ENCODE peak calls at places on chromosomes 12 and 14, in six cellular contexts. One of them, this sample, is unnamed.

GRCh38 chr14:56351861-56352260 is 227.7 kb upstream of the TMEM260 start:
- DNase-seq in psoas muscle: no peak
- DNase-seq in GM12865: no peak
- DNase-seq in BJ: peak
- DNase-seq in CD8-positive, alpha-beta T cell: no peak
- DNase-seq in body of pancreas: no peak
- DNase-seq in this sample: no peak

GRCh38 chr14:88323086-88323519 is at the start of gene KCNK10:
- DNase-seq in psoas muscle: no peak
- DNase-seq in GM12865: peak
- DNase-seq in BJ: no peak
- DNase-seq in CD8-positive, alpha-beta T cell: no peak
- DNase-seq in body of pancreas: no peak
- DNase-seq in this sample: no peak

GRCh38 chr14:94542111-94542810 is 19.0 kb upstream of the SERPINA4 start:
- DNase-seq in psoas muscle: no peak
- DNase-seq in GM12865: peak
- DNase-seq in BJ: no peak
- DNase-seq in CD8-positive, alpha-beta T cell: no peak
- DNase-seq in body of pancreas: no peak
- DNase-seq in this sample: no peak

GRCh38 chr12:54017027-54017788 is 8.4 kb downstream of the HOXC8 start:
- DNase-seq in psoas muscle: peak
- DNase-seq in GM12865: no peak
- DNase-seq in BJ: no peak
- DNase-seq in CD8-positive, alpha-beta T cell: no peak
- DNase-seq in body of pancreas: no peak
- DNase-seq in this sample: no peak

GRCh38 chr12:52005218-52005902 is 1.4 kb upstream of the TAMALIN start:
- DNase-seq in psoas muscle: no peak
- DNase-seq in GM12865: no peak
- DNase-seq in BJ: no peak
- DNase-seq in CD8-positive, alpha-beta T cell: no peak
- DNase-seq in body of pancreas: no peak
- DNase-seq in this sample: no peak

GRCh38 chr14:42624980-42625761 is 1018.5 kb downstream of the LRFN5 start:
- DNase-seq in psoas muscle: no peak
- DNase-seq in GM12865: no peak
- DNase-seq in BJ: no peak
- DNase-seq in CD8-positive, alpha-beta T cell: no peak
- DNase-seq in body of pancreas: no peak
- DNase-seq in this sample: no peak

GRCh38 chr12:111404362-111405148 is 1.2 kb upstream of the SH2B3 start:
- DNase-seq in psoas muscle: no peak
- DNase-seq in GM12865: peak
- DNase-seq in BJ: no peak
- DNase-seq in CD8-positive, alpha-beta T cell: no peak
- DNase-seq in body of pancreas: peak
- DNase-seq in this sample: no peak

GRCh38 chr12:53995311-53996187 is 4.4 kb upstream of the HOXC9 start:
- DNase-seq in psoas muscle: peak
- DNase-seq in GM12865: no peak
- DNase-seq in BJ: no peak
- DNase-seq in CD8-positive, alpha-beta T cell: no peak
- DNase-seq in body of pancreas: peak
- DNase-seq in this sample: no peak

GRCh38 chr14:23056956-23057756 is at the start of gene CDH24:
- DNase-seq in psoas muscle: peak
- DNase-seq in GM12865: peak
- DNase-seq in BJ: no peak
- DNase-seq in CD8-positive, alpha-beta T cell: peak
- DNase-seq in body of pancreas: peak
- DNase-seq in this sample: peak

GRCh38 chr12:13362260-13362841 is 165.8 kb downstream of the EMP1 start:
- DNase-seq in psoas muscle: peak
- DNase-seq in GM12865: peak
- DNase-seq in BJ: no peak
- DNase-seq in CD8-positive, alpha-beta T cell: peak
- DNase-seq in body of pancreas: peak
- DNase-seq in this sample: no peak

GRCh38 chr14:61923348-61923747 is 161.1 kb downstream of the SNAPC1 start:
- DNase-seq in psoas muscle: no peak
- DNase-seq in GM12865: no peak
- DNase-seq in BJ: no peak
- DNase-seq in CD8-positive, alpha-beta T cell: no peak
- DNase-seq in body of pancreas: peak
- DNase-seq in this sample: no peak

GRCh38 chr12:2764398-2764797 is 30.4 kb upstream of the FKBP4 start:
- DNase-seq in psoas muscle: no peak
- DNase-seq in GM12865: no peak
- DNase-seq in BJ: no peak
- DNase-seq in CD8-positive, alpha-beta T cell: no peak
- DNase-seq in body of pancreas: peak
- DNase-seq in this sample: no peak

GRCh38 chr14:45201908-45202307 is 51.1 kb downstream of the MIS18BP1 start:
- DNase-seq in psoas muscle: no peak
- DNase-seq in GM12865: peak
- DNase-seq in BJ: no peak
- DNase-seq in CD8-positive, alpha-beta T cell: peak
- DNase-seq in body of pancreas: no peak
- DNase-seq in this sample: peak

GRCh38 chr14:97779140-97779539 is 982.0 kb downstream of the VRK1 start:
- DNase-seq in psoas muscle: no peak
- DNase-seq in GM12865: peak
- DNase-seq in BJ: no peak
- DNase-seq in CD8-positive, alpha-beta T cell: no peak
- DNase-seq in body of pancreas: no peak
- DNase-seq in this sample: no peak

DNA sequence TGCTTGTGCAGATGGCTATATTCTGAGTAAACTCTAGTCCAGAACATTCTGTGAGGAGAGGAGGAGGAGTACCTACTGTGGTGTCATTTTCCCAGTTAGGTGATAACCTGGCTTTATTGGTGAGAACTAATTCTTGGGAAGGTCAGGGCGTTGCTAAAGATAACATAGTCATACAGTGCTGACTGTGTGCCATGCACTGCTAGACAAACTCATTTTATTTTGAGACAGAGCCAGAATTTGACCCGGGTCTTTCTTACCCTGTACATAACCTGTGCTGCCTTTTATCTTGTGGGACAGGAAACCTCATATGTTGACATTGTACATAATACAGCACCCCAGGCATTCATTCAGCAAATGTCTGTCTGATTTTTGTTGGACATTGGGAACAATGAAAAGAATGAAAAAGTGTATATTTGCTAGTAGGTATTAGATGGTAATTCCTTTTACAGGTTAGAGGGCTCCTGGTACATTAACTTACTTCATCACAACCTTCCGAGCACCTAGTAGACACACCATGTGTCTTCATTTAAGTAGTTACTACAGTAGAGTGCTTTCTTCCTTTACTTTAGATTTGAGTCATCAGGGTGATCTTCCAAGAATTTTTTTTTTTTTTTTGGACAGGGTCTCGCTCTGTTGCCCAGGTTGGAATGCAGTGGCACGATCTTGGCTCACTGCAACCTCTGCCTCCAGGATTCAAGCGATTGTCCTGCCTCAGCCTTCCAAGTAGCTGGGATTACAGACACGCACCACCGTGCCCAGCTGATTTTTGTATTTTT is 79.9 kb upstream of the TRAF3 start:
- DNase-seq in psoas muscle: no peak
- DNase-seq in GM12865: peak
- DNase-seq in BJ: no peak
- DNase-seq in CD8-positive, alpha-beta T cell: no peak
- DNase-seq in body of pancreas: no peak
- DNase-seq in this sample: no peak
- H3K4me3 ChIP-seq in psoas muscle: no peak
- H3K4me3 ChIP-seq in GM12865: no peak
- H3K4me3 ChIP-seq in BJ: no peak
- H3K4me3 ChIP-seq in CD8-positive, alpha-beta T cell: no peak
- H3K4me3 ChIP-seq in body of pancreas: no peak
- H3K4me3 ChIP-seq in this sample: no peak

GRCh38 chr12:98373019-98373554 is 142.3 kb upstream of the TMPO start:
- DNase-seq in psoas muscle: no peak
- DNase-seq in GM12865: peak
- DNase-seq in BJ: no peak
- DNase-seq in CD8-positive, alpha-beta T cell: no peak
- DNase-seq in body of pancreas: no peak
- DNase-seq in this sample: no peak
- TF ChIP-seq CTCF in psoas muscle: peak
- TF ChIP-seq CTCF in GM12865: peak
- TF ChIP-seq CTCF in BJ: peak
- TF ChIP-seq CTCF in CD8-positive, alpha-beta T cell: no peak
- TF ChIP-seq CTCF in body of pancreas: peak
- TF ChIP-seq CTCF in this sample: peak

DNA sequence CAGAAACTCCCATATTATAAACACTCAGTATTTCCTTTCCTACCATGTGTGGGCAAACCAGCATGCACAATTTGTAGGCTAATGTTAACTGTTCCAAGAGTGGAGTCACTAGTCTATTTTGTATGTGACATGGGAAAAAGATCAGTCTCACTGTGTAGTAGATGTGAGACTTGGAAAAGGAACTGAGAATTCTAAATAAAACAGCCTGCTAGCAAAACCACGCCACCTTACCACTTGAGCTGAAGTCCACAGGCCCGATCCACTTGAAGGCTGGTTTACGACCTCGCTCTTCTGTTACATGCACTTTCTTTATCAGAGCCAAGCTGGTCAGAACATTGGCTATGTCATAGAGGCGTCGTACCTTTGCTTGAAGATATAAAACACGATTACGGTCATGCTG is 22.5 kb downstream of the E2F7 start:
- DNase-seq in psoas muscle: no peak
- DNase-seq in GM12865: no peak
- DNase-seq in BJ: no peak
- DNase-seq in CD8-positive, alpha-beta T cell: no peak
- DNase-seq in body of pancreas: no peak
- DNase-seq in this sample: no peak
- H3K4me3 ChIP-seq in psoas muscle: no peak
- H3K4me3 ChIP-seq in GM12865: no peak
- H3K4me3 ChIP-seq in BJ: no peak
- H3K4me3 ChIP-seq in CD8-positive, alpha-beta T cell: no peak
- H3K4me3 ChIP-seq in body of pancreas: no peak
- H3K4me3 ChIP-seq in this sample: no peak

DNA sequence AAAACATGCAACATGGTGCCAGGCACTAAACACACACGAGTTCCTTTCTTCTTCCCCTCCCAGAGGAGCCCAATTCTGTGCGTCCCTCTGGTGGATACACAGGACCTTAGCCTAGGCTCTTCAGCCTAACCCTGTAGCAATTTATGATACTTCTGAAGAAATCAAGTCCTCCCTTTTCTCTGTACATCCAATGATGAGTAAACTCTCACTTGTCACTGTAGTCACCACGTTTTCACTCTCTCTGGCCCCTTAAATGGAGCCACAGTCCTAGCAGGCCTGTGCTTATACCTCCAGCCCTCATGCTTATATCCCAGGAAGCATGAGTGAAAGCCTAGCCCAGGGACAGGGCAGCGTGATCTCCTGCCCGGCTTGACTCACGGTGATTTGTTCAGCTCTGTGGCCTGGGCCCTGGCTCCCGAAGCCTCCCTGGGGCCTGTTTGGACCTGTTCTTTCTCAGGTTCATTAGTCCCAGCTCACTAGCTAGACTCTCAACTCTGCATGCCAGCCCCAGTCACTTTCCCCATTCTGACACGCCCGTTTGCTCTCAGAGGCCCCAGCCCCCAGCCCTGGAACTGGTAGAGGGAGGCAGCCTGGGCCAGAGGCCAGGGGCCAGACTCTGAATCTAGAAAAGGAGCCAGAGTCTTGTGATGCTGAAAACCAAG is 24.1 kb upstream of the PLEKHG3 start:
- DNase-seq in psoas muscle: no peak
- DNase-seq in GM12865: peak
- DNase-seq in BJ: no peak
- DNase-seq in CD8-positive, alpha-beta T cell: no peak
- DNase-seq in body of pancreas: no peak
- DNase-seq in this sample: no peak
- TF ChIP-seq CTCF in psoas muscle: no peak
- TF ChIP-seq CTCF in GM12865: no peak
- TF ChIP-seq CTCF in BJ: no peak
- TF ChIP-seq CTCF in CD8-positive, alpha-beta T cell: no peak
- TF ChIP-seq CTCF in body of pancreas: no peak
- TF ChIP-seq CTCF in this sample: no peak

DNA sequence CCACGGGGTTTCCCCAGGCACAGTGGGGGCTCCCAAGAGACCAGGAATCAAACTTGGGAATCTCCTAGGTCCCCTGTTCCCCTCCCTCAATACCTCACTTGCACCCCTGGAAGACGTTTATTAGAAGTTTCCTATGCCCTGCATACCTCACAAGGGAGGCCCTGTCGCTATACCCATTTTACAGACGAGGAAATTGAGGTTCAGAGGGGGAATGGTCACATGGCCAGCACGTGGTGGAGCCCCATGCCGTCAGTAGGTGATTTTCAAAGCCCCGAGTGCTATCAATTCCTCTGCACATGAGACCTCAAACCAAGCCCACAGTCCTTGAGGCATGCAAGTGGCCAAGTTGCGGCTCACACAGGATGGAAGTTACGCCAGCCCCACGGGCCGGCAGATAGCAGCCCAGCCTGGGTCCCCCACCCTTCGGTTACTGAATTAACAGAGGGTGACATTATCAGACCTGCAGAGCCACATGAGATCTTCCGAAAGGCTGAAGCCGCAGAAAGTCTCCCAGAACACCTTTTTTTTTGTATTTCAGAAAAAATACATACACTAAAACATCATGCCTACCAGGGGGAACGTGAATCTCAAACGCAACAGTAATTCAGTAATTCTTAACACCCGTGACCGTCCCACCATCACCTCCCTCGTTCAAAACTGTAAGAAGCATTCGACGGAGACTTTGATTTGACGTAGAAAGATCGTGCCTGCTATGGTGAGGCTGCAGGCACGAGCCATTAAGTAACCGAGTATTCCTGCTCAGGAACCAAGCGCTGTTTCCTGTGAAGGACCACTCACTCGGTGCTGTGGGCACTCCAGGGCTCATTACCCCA is 129.0 kb downstream of the RFLNA start:
- DNase-seq in psoas muscle: no peak
- DNase-seq in GM12865: no peak
- DNase-seq in BJ: no peak
- DNase-seq in CD8-positive, alpha-beta T cell: peak
- DNase-seq in body of pancreas: no peak
- DNase-seq in this sample: no peak
- H3K4me3 ChIP-seq in psoas muscle: peak
- H3K4me3 ChIP-seq in GM12865: no peak
- H3K4me3 ChIP-seq in BJ: no peak
- H3K4me3 ChIP-seq in CD8-positive, alpha-beta T cell: no peak
- H3K4me3 ChIP-seq in body of pancreas: no peak
- H3K4me3 ChIP-seq in this sample: no peak

DNA sequence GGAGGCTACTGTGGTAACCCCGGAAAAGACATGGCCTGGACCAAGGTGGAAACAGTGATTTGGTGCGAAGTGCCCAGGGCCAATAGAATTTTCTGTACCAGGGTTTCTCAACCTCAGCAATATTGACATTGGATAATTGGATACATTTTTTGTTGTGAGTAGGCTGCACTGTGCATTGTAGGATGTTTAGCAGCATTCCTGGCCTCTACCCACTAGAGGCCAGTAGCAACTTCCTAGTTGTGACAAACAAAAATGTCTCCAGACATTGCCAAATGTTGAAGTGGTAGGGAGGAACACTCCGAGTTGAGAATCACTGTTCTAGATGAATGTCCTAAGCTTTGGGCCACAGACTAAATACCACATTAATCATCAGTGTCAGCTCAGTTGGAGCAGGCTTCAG is 6.2 kb upstream of the CGRRF1 start:
- DNase-seq in psoas muscle: no peak
- DNase-seq in GM12865: no peak
- DNase-seq in BJ: no peak
- DNase-seq in CD8-positive, alpha-beta T cell: no peak
- DNase-seq in body of pancreas: no peak
- DNase-seq in this sample: no peak
- TF ChIP-seq CTCF in psoas muscle: no peak
- TF ChIP-seq CTCF in GM12865: peak
- TF ChIP-seq CTCF in BJ: peak
- TF ChIP-seq CTCF in CD8-positive, alpha-beta T cell: no peak
- TF ChIP-seq CTCF in body of pancreas: no peak
- TF ChIP-seq CTCF in this sample: peak

This sample was measured in GM06990.